ENCODE peak calls at places on chromosomes 16 and 17, in seven cellular contexts. U is right cardiac atrium, Z is tibial artery, C is endodermal cell, F is brain microvascular endothelial cell, J is H9, L is SK-N-SH. N is an unnamed sample.

GRCh38 chr17:37708616-37709212 is 36.1 kb downstream of the HNF1B start:
- DNase-seq in U (no peak), Z (no peak), C (peak; percentile 67), F (no peak), J (no peak), L (no peak), N (no peak)

GRCh38 chr16:57899771-57900661 is 70.9 kb downstream of the CNGB1 start:
- DNase-seq in U (peak; percentile 86), Z (peak; percentile 72), C (peak; percentile 91), F (peak; percentile 59), J (peak; percentile 73), L (peak; percentile 86), N (peak; percentile 64)

GRCh38 chr16:12255473-12255872 is 278.9 kb downstream of the SNX29 start:
- DNase-seq in U (no peak), Z (no peak), C (no peak), F (peak; percentile 9), J (no peak), L (no peak), N (no peak)

GRCh38 chr17:79113699-79114098 is 39.1 kb downstream of the ENGASE start:
- DNase-seq in U (no peak), Z (no peak), C (no peak), F (no peak), J (no peak), L (no peak), N (no peak)

GRCh38 chr17:70298929-70299529 is 129.7 kb downstream of the KCNJ2 start:
- DNase-seq in U (no peak), Z (no peak), C (no peak), F (no peak), J (no peak), L (no peak), N (no peak)

GRCh38 chr17:36686123-36686669 is 84.8 kb downstream of the MRM1 start:
- DNase-seq in U (no peak), Z (no peak), C (no peak), F (no peak), J (no peak), L (no peak), N (no peak)

GRCh38 chr16:69804283-69804682 is 42.2 kb downstream of the WWP2 start:
- DNase-seq in U (no peak), Z (no peak), C (no peak), F (no peak), J (no peak), L (no peak), N (no peak)

GRCh38 chr17:34980353-34980680 is at the start of gene LIG3:
- DNase-seq in U (peak; percentile 98), Z (peak; percentile 93), C (peak; percentile 100), F (peak; percentile 92), J (peak; percentile 99), L (peak; percentile 96), N (peak; percentile 87)

GRCh38 chr17:7613769-7614421 is 802 bp downstream of the FXR2 start:
- DNase-seq in U (no peak), Z (no peak), C (peak; percentile 60), F (peak; percentile 16), J (no peak), L (no peak), N (no peak)

GRCh38 chr16:49543315-49543946 is 169.8 kb downstream of the C16orf78 start:
- DNase-seq in U (no peak), Z (no peak), C (no peak), F (no peak), J (no peak), L (no peak), N (no peak)

GRCh38 chr16:68272501-68273209 is 8.3 kb downstream of the SLC7A6 start:
- DNase-seq in U (no peak), Z (no peak), C (peak; percentile 63), F (no peak), J (no peak), L (no peak), N (no peak)

GRCh38 chr17:880074-880870 is 98.1 kb downstream of the MRM3 start:
- DNase-seq in U (peak; percentile 66), Z (no peak), C (no peak), F (peak; percentile 14), J (no peak), L (no peak), N (no peak)

GRCh38 chr17:9406046-9406631 is 169.5 kb downstream of the STX8 start:
- DNase-seq in U (no peak), Z (no peak), C (no peak), F (no peak), J (no peak), L (no peak), N (no peak)

GRCh38 chr16:88939814-88940195 is 37.2 kb downstream of the CBFA2T3 start:
- DNase-seq in U (peak; percentile 81), Z (no peak), C (no peak), F (no peak), J (peak; percentile 30), L (no peak), N (no peak)

GRCh38 chr17:50688168-50688719 is 19.5 kb downstream of the ANKRD40 start:
- DNase-seq in U (no peak), Z (no peak), C (no peak), F (no peak), J (no peak), L (no peak), N (no peak)

GRCh38 chr16:75486014-75486404 is 9.2 kb downstream of the CHST6 start:
- DNase-seq in U (no peak), Z (no peak), C (no peak), F (no peak), J (no peak), L (no peak), N (no peak)

GRCh38 chr17:55177159-55177913 is 87.4 kb upstream of the HLF start:
- DNase-seq in U (no peak), Z (no peak), C (peak; percentile 75), F (no peak), J (peak; percentile 61), L (no peak), N (no peak)

GRCh38 chr16:13393816-13394215 is 492.4 kb downstream of the SHISA9 start:
- DNase-seq in U (no peak), Z (no peak), C (no peak), F (no peak), J (no peak), L (no peak), N (no peak)

GRCh38 chr16:13391337-13391736 is 489.9 kb downstream of the SHISA9 start:
- DNase-seq in U (no peak), Z (no peak), C (no peak), F (no peak), J (no peak), L (no peak), N (no peak)

GRCh38 chr16:13390093-13390985 is 488.9 kb downstream of the SHISA9 start:
- DNase-seq in U (no peak), Z (no peak), C (no peak), F (no peak), J (no peak), L (no peak), N (no peak)

GRCh38 chr16:13390986-13391305 is 489.5 kb downstream of the SHISA9 start:
- DNase-seq in U (no peak), Z (no peak), C (no peak), F (no peak), J (no peak), L (no peak), N (no peak)

DNA sequence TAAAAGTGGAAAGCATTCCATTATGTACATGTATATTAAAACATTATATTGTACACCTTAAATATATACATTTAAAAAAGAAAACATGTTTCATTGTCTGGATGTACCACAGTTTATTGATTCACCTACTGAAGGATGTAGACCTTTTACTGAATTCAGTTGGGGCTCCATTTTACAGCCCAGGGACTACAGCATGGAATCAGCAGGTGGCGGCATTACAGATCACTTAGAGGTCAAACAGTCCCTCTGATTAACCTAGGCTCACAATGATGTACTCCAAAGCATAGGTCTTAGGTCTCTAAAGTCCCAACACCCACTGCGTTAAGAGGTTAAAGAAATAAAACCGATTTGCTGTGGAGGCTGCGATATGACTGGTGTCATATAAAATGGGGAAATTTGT is 490.9 kb downstream of the SHISA9 start:
- DNase-seq in U (no peak), Z (no peak), C (no peak), F (no peak), J (no peak), L (no peak), N (no peak)
- H3K27ac ChIP-seq in U (no peak overlapping the region), Z (no peak overlapping the region), C (no peak overlapping the region), F (no peak overlapping the region), J (no peak overlapping the region), L (no peak overlapping the region), N (no peak overlapping the region)

GRCh38 chr16:9911231-9911630 is 271.0 kb downstream of the GRIN2A start:
- DNase-seq in U (no peak), Z (no peak), C (no peak), F (no peak), J (no peak), L (no peak), N (no peak)

GRCh38 chr16:9911989-9912388 is 270.2 kb downstream of the GRIN2A start:
- DNase-seq in U (no peak), Z (no peak), C (no peak), F (no peak), J (no peak), L (no peak), N (no peak)

GRCh38 chr16:9908613-9909012 is 273.6 kb downstream of the GRIN2A start:
- DNase-seq in U (peak; percentile 86), Z (no peak), C (no peak), F (no peak), J (no peak), L (no peak), N (peak; percentile 7)

GRCh38 chr16:9909072-9909471 is 273.2 kb downstream of the GRIN2A start:
- DNase-seq in U (no peak), Z (no peak), C (no peak), F (peak; percentile 1), J (no peak), L (no peak), N (no peak)

GRCh38 chr16:9913604-9914330 is 268.5 kb downstream of the GRIN2A start:
- DNase-seq in U (no peak), Z (no peak), C (no peak), F (no peak), J (no peak), L (no peak), N (no peak)
- H3K27ac ChIP-seq in U (no peak overlapping the region), Z (no peak overlapping the region), C (no peak overlapping the region), F (no peak overlapping the region), J (no peak overlapping the region), L (no peak overlapping the region), N (no peak overlapping the region)

GRCh38 chr17:67433248-67433924 is 56.3 kb downstream of the PITPNC1 start:
- DNase-seq in U (no peak), Z (no peak), C (no peak), F (no peak), J (peak; percentile 49), L (no peak), N (no peak)

GRCh38 chr17:67431210-67432015 is 54.3 kb downstream of the PITPNC1 start:
- DNase-seq in U (no peak), Z (no peak), C (no peak), F (peak; percentile 74), J (no peak), L (no peak), N (no peak)

GRCh38 chr17:67438669-67439068 is 61.6 kb downstream of the PITPNC1 start:
- DNase-seq in U (no peak), Z (no peak), C (no peak), F (no peak), J (no peak), L (peak; percentile 72), N (no peak)

GRCh38 chr17:67434061-67434525 is 57.0 kb downstream of the PITPNC1 start:
- DNase-seq in U (peak; percentile 74), Z (peak; percentile 35), C (no peak), F (no peak), J (no peak), L (no peak), N (no peak)

GRCh38 chr17:67435122-67435521 is 58.0 kb downstream of the PITPNC1 start:
- DNase-seq in U (no peak), Z (no peak), C (no peak), F (no peak), J (no peak), L (no peak), N (no peak)
- H3K27ac ChIP-seq in U (peak overlapping the region; percentile 4), Z (no peak overlapping the region), C (no peak overlapping the region), F (no peak overlapping the region), J (no peak overlapping the region), L (no peak overlapping the region), N (no peak overlapping the region)

GRCh38 chr17:48565024-48565558 is 13.1 kb downstream of the HOXB4 start:
- DNase-seq in U (no peak), Z (no peak), C (peak; percentile 68), F (no peak), J (no peak), L (no peak), N (no peak)
- H3K27ac ChIP-seq in U (no peak overlapping the region), Z (peak overlapping the region; percentile 53), C (no peak overlapping the region), F (no peak overlapping the region), J (no peak overlapping the region), L (no peak overlapping the region), N (no peak overlapping the region)

N was measured in substantia nigra.